ENCODE peak calls at places on chromosomes 1 and 21, in nine cellular contexts. V is osteoblast, H is SJSA1, L is aorta, D is uterus, Q is tibial artery, G is Panc1, X is OCI-LY7, A is suprapubic skin. Z is an unnamed sample.

GRCh38 chr1:38700077-38700470 is 159.5 kb downstream of the RRAGC start:
- DNase-seq in X (no peak), V (no peak), L (no peak), A (no peak), D (no peak), H (no peak), G (no peak), Q (no peak), Z (no peak)

GRCh38 chr21:25170681-25171080 is 436.6 kb downstream of the MRPL39 start:
- DNase-seq in H (no peak), L (no peak), Q (no peak), V (no peak), D (no peak), X (no peak), A (no peak), G (no peak), Z (no peak)

GRCh38 chr1:57357462-57357861 is 66.4 kb downstream of the DAB1 start:
- DNase-seq in D (no peak), Q (no peak), H (no peak), X (no peak), G (no peak), V (no peak), A (no peak), L (no peak), Z (no peak)

GRCh38 chr21:42597487-42598158 is 55.8 kb upstream of the PDE9A start:
- DNase-seq in L (no peak), Q (no peak), G (no peak), A (no peak), H (no peak), X (no peak), V (peak; percentile 36), D (no peak), Z (no peak)

GRCh38 chr1:56834137-56834900 is 15.1 kb upstream of the FYB2 start:
- DNase-seq in X (no peak), V (no peak), Q (no peak), A (no peak), L (no peak), D (no peak), G (no peak), H (no peak), Z (no peak)

GRCh38 chr1:9494936-9495758 is 44.1 kb upstream of the SLC25A33 start:
- DNase-seq in A (no peak), V (peak; percentile 94), D (peak; percentile 57), L (peak; percentile 58), Q (no peak), G (no peak), X (peak; percentile 82), H (peak; percentile 57), Z (peak; percentile 32)

GRCh38 chr21:14120091-14120734 is 90.5 kb downstream of the LIPI start:
- DNase-seq in V (no peak), H (peak; percentile 25), L (no peak), G (peak; percentile 28), D (no peak), X (peak; percentile 57), Q (no peak), A (no peak), Z (no peak)

GRCh38 chr1:243525085-243525487 is 269.2 kb downstream of the SDCCAG8 start:
- DNase-seq in X (no peak), H (peak; percentile 88), A (no peak), G (no peak), V (peak; percentile 92), L (no peak), Q (no peak), D (no peak), Z (no peak)

GRCh38 chr1:166836733-166837132 is 2.5 kb upstream of the POGK start:
- DNase-seq in V (no peak), Q (no peak), X (no peak), A (no peak), H (no peak), D (no peak), L (no peak), G (no peak), Z (peak; percentile 69)

GRCh38 chr1:232138044-232138443 is 491.9 kb downstream of the SIPA1L2 start:
- DNase-seq in Q (no peak), G (no peak), H (no peak), A (no peak), D (no peak), X (no peak), L (no peak), V (peak; percentile 0), Z (no peak)
- H3K4me1 ChIP-seq in Q (peaks cover 12% of the 10 kb centered on the region), G (no peaks in the 10 kb centered on the region), H (peaks cover 16% of the 10 kb centered on the region), A (peaks cover 10% of the 10 kb centered on the region), D (no peaks in the 10 kb centered on the region), X (no peaks in the 10 kb centered on the region), L (peaks cover 2% of the 10 kb centered on the region), V (peaks cover 9% of the 10 kb centered on the region), Z (peaks cover 6% of the 10 kb centered on the region)

DNA sequence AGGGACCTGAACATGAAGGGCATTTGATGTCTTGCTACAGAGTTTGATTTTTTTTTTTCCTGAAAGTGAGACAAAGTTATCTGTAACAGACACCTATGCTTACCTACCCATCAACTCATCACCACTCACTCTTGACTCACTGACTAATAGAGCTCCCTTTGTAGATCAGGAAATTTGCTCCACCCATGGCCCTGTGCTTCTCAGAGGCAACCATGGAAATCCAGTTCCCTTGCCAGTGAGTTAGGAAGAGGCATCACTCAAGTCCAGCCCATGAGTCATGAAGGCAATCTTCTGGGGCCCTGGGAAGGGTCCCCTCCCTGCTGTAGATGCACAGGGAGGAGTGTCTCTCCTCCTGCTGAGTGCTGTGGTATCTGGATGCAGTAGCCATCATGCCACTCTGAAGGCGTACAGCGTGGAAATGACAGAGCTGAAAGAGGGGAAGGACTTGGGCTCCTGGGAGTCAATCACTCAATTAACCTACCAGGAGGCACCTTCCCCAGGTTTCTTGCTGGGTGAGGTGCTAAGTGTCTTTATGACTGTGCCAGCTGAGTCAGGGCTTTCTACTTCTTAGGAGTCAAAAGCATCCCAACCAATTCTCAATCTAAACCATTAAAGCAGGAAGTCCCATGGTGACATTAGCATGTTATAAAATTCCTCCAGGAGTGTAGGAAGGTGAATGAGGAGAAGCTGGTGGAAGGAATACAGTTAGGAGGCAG is 56.1 kb downstream of the DNTTIP2 start:
- DNase-seq in D (no peak), V (no peak), X (no peak), A (no peak), H (no peak), Q (no peak), G (no peak), L (no peak), Z (no peak)
- H3K4me1 ChIP-seq in D (no peaks in the 10 kb centered on the region), V (peaks cover 7% of the 10 kb centered on the region), X (peaks cover 7% of the 10 kb centered on the region), A (peaks cover under 1% of the 10 kb centered on the region), H (peaks cover 4% of the 10 kb centered on the region), Q (peaks cover 9% of the 10 kb centered on the region), G (no peaks in the 10 kb centered on the region), L (no peaks in the 10 kb centered on the region), Z (no peaks in the 10 kb centered on the region)

GRCh38 chr1:12595839-12596821 is 21.9 kb downstream of the DHRS3 start:
- DNase-seq in Q (peak; percentile 98), A (peak; percentile 93), L (peak; percentile 98), V (peak; percentile 99), D (peak; percentile 88), G (no peak), H (peak; percentile 55), X (no peak), Z (peak; percentile 80)

GRCh38 chr1:12600335-12600734 is 17.7 kb downstream of the DHRS3 start:
- DNase-seq in X (no peak), L (peak; percentile 84), A (no peak), G (no peak), H (no peak), V (no peak), Q (peak; percentile 95), D (peak; percentile 76), Z (peak; percentile 42)

GRCh38 chr1:12599657-12600056 is 18.4 kb downstream of the DHRS3 start:
- DNase-seq in A (no peak), G (no peak), X (no peak), L (no peak), V (no peak), H (no peak), D (no peak), Q (no peak), Z (no peak)

GRCh38 chr1:12598914-12599463 is 19.0 kb downstream of the DHRS3 start:
- DNase-seq in D (no peak), H (no peak), L (no peak), A (no peak), V (no peak), Q (no peak), G (no peak), X (no peak), Z (no peak)

DNA sequence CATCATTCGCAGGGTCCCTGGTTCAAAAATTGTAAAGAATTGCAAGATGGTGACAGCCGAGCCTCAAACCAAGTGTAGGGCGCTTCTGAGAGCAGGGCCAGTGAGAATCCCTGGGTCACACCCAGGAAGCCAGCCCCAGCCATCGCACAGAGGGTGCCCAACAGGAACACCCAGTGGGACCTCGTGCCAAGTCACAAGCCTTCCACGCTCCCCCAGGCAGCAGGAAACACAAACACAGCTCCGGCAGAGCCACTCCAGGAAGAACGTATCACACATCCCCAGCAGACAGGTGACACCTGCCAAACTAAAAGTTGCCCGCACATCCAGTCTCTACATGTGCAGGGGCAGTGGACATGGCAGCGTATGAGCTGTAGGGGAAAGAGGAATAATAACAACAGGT is 20.2 kb downstream of the DHRS3 start:
- DNase-seq in X (no peak), Q (peak; percentile 91), L (peak; percentile 87), G (no peak), A (no peak), H (no peak), D (no peak), V (no peak), Z (peak; percentile 60)
- H3K4me1 ChIP-seq in X (no peaks in the 10 kb centered on the region), Q (peaks cover 96% of the 10 kb centered on the region), L (no peaks in the 10 kb centered on the region), G (peaks cover 89% of the 10 kb centered on the region), A (peaks cover 98% of the 10 kb centered on the region), H (peaks cover 31% of the 10 kb centered on the region), D (peaks cover 25% of the 10 kb centered on the region), V (peaks cover 57% of the 10 kb centered on the region), Z (peaks cover 44% of the 10 kb centered on the region)

GRCh38 chr1:21325231-21325718 is 35.0 kb upstream of the ECE1 start:
- DNase-seq in A (no peak), L (no peak), G (no peak), H (no peak), V (peak; percentile 82), D (no peak), Q (no peak), X (peak; percentile 63), Z (no peak)

GRCh38 chr1:21322681-21323016 is 32.4 kb upstream of the ECE1 start:
- DNase-seq in H (no peak), A (no peak), D (no peak), X (no peak), G (no peak), Q (no peak), V (no peak), L (no peak), Z (no peak)

GRCh38 chr1:21321963-21322680 is 31.9 kb upstream of the ECE1 start:
- DNase-seq in X (no peak), G (no peak), L (no peak), V (peak; percentile 38), A (no peak), D (no peak), H (no peak), Q (peak; percentile 75), Z (no peak)

GRCh38 chr1:21324368-21325137 is 34.3 kb upstream of the ECE1 start:
- DNase-seq in G (no peak), A (no peak), H (peak; percentile 96), X (peak; percentile 35), Q (peak; percentile 97), V (peak; percentile 98), D (peak; percentile 81), L (peak; percentile 94), Z (peak; percentile 88)

DNA sequence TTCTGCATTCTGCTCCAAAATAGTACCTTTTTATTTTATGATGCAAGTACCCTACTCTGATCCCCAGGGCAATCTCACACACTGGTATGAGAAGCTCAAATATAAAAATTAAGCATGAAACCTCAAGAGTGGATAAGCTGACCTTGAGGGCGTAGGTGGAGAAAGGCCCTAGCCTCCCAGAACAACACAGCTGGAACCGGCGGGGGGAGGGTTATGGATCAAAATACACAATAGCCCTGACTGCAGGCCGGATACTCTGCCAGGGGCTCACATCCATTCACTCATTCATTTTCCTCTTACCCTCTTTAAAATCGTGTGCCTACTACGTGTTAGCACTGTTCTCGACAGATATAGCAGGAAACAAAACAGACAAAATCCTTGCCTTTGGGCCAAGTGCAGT is 32.8 kb upstream of the ECE1 start:
- DNase-seq in L (no peak), A (no peak), Q (no peak), H (no peak), X (no peak), G (no peak), D (no peak), V (peak; percentile 75), Z (no peak)
- H3K4me1 ChIP-seq in L (peaks cover 5% of the 10 kb centered on the region), A (peaks cover 89% of the 10 kb centered on the region), Q (peaks cover 100% of the 10 kb centered on the region), H (peaks cover 84% of the 10 kb centered on the region), X (peaks cover 31% of the 10 kb centered on the region), G (peaks cover 93% of the 10 kb centered on the region), D (peaks cover 41% of the 10 kb centered on the region), V (peaks cover 61% of the 10 kb centered on the region), Z (peaks cover 47% of the 10 kb centered on the region)